ENCODE peak calls at places on chromosomes 5 and 9, in seven cellular contexts. B is IMR-90; I is prostate gland; J is aorta; C is CD8-positive, alpha-beta memory T cell; R is thoracic aorta; U is cardiac muscle cell. X is an unnamed sample. For H3K4me1, the result is how much of the 10 kb centered on the place peaks cover.

GRCh38 chr5:147403659-147404640 is 105.9 kb downstream of the DPYSL3 start:
- DNase-seq in U (peak), R (peak), C (no peak), B (peak), J (peak), I (peak), X (no peak)

GRCh38 chr5:96528262-96528661 is 95.2 kb upstream of the PCSK1 start:
- DNase-seq in R (no peak), J (no peak), B (no peak), C (no peak), I (no peak), U (no peak), X (no peak)

GRCh38 chr9:87497080-87497603 is 525 bp upstream of the DAPK1 start:
- DNase-seq in B (no peak), J (no peak), R (no peak), U (no peak), I (no peak), C (no peak), X (no peak)

GRCh38 chr9:33202552-33203300 is 35.6 kb upstream of the B4GALT1 start:
- DNase-seq in R (no peak), C (peak), U (peak), I (no peak), B (peak), J (peak), X (peak)

GRCh38 chr9:127407505-127407868 is 10.5 kb downstream of the SLC2A8 start:
- DNase-seq in J (no peak), B (no peak), C (no peak), R (no peak), U (peak), I (no peak), X (no peak)

GRCh38 chr9:653421-653820 is 188.1 kb upstream of the DMRT1 start:
- DNase-seq in C (no peak), B (no peak), R (no peak), I (no peak), U (no peak), J (no peak), X (no peak)

GRCh38 chr5:119578937-119579336 is 50.4 kb upstream of the FAM170A start:
- DNase-seq in R (no peak), B (peak), I (no peak), U (peak), C (no peak), J (no peak), X (no peak)

GRCh38 chr9:36486454-36486932 is 86.2 kb upstream of the MELK start:
- DNase-seq in R (no peak), C (no peak), J (no peak), I (peak), B (peak), U (no peak), X (no peak)

GRCh38 chr9:82202808-82203207 is 214.2 kb downstream of the SPATA31D1 start:
- DNase-seq in B (peak), C (no peak), R (no peak), I (no peak), U (peak), J (no peak), X (no peak)

GRCh38 chr9:91101598-91102168 is 260.0 kb downstream of the AUH start:
- DNase-seq in B (no peak), U (no peak), C (peak), I (no peak), R (no peak), J (no peak), X (peak)

GRCh38 chr5:159097461-159098284 is 2.0 kb downstream of the EBF1 start:
- DNase-seq in C (no peak), U (peak), R (no peak), B (peak), I (no peak), J (peak), X (no peak)

GRCh38 chr5:112068593-112068992 is 311.6 kb upstream of the NREP start:
- DNase-seq in U (no peak), C (no peak), B (no peak), J (no peak), R (no peak), I (no peak), X (no peak)

GRCh38 chr5:105659396-105659795 is 2011.3 kb downstream of the EFNA5 start:
- DNase-seq in I (no peak), C (no peak), B (no peak), J (no peak), R (no peak), U (no peak), X (no peak)

GRCh38 chr5:134227259-134227658 is 1.4 kb upstream of the PPP2CA start:
- DNase-seq in R (no peak), B (peak), U (no peak), I (no peak), C (no peak), J (no peak), X (no peak)

GRCh38 chr5:155735388-155735787 is 591.6 kb upstream of the SGCD start:
- DNase-seq in I (no peak), J (no peak), R (no peak), U (no peak), B (no peak), C (no peak), X (no peak)

GRCh38 chr9:137318976-137319375 is 16.9 kb upstream of the NRARP start:
- DNase-seq in J (peak), B (peak), I (no peak), R (no peak), C (no peak), U (no peak), X (peak)

GRCh38 chr9:137412431-137412830 is 10.5 kb downstream of the EXD3 start:
- DNase-seq in I (no peak), C (no peak), R (no peak), J (no peak), B (peak), U (peak), X (no peak)

GRCh38 chr5:118366429-118366828 is 621.9 kb downstream of the DTWD2 start:
- DNase-seq in U (no peak), J (no peak), C (no peak), B (no peak), R (no peak), I (no peak), X (no peak)

GRCh38 chr9:120536094-120536493 is 43.9 kb downstream of the CDK5RAP2 start:
- DNase-seq in I (no peak), C (no peak), J (no peak), U (no peak), B (no peak), R (no peak), X (no peak)

GRCh38 chr5:131563434-131564228 is 71.4 kb downstream of the RAPGEF6 start:
- DNase-seq in U (no peak), I (no peak), C (no peak), J (no peak), R (no peak), B (no peak), X (no peak)

GRCh38 chr9:88776717-88777497 is 214.4 kb upstream of the S1PR3 start:
- DNase-seq in R (no peak), J (no peak), U (peak), I (no peak), C (no peak), B (peak), X (no peak)

GRCh38 chr9:97109194-97109811 is 70.4 kb upstream of the CTSV start:
- DNase-seq in J (no peak), R (no peak), C (no peak), B (peak), I (peak), U (peak), X (peak)

GRCh38 chr9:127987103-127987614 is 6.4 kb upstream of the EEIG1 start:
- DNase-seq in B (no peak), R (no peak), I (no peak), U (no peak), J (no peak), C (no peak), X (peak)

GRCh38 chr5:77693913-77694312 is 55.4 kb upstream of the OTP start:
- DNase-seq in B (no peak), U (no peak), I (no peak), R (no peak), J (no peak), C (no peak), X (no peak)

GRCh38 chr5:37715957-37716356 is 123.9 kb downstream of the GDNF start:
- DNase-seq in R (no peak), I (no peak), J (no peak), B (peak), C (no peak), U (no peak), X (no peak)

GRCh38 chr9:16899611-16900010 is 29.1 kb upstream of the BNC2 start:
- DNase-seq in B (peak), C (no peak), J (no peak), U (no peak), I (no peak), R (no peak), X (no peak)

GRCh38 chr5:31270396-31270795 is 76.9 kb downstream of the CDH6 start:
- DNase-seq in J (no peak), I (no peak), B (peak), R (no peak), U (peak), C (no peak), X (no peak)

GRCh38 chr5:71811779-71812178 is 92.7 kb downstream of the CARTPT start:
- DNase-seq in U (no peak), J (no peak), C (no peak), R (no peak), B (no peak), I (no peak), X (no peak)

GRCh38 chr9:13860926-13861325 is 453.0 kb downstream of the NFIB start:
- DNase-seq in C (no peak), I (no peak), U (peak), J (no peak), B (no peak), R (no peak), X (no peak)

GRCh38 chr9:74172874-74173273 is 324.3 kb upstream of the RORB start:
- DNase-seq in R (no peak), U (no peak), I (no peak), C (no peak), J (no peak), B (no peak), X (no peak)

GRCh38 chr9:5574998-5575397 is 53.9 kb upstream of the RIC1 start:
- DNase-seq in J (no peak), U (no peak), R (no peak), I (no peak), B (no peak), C (no peak), X (no peak)

GRCh38 chr5:149551227-149552037 is at the start of gene CSNK1A1:
- DNase-seq in U (peak), B (peak), I (peak), C (peak), J (peak), R (peak), X (peak)

GRCh38 chr9:134062461-134063087 is 5.3 kb downstream of the BRD3 start:
- DNase-seq in I (no peak), R (no peak), B (no peak), U (no peak), C (no peak), J (no peak), X (no peak)

GRCh38 chr9:33148367-33149019 is 18.6 kb downstream of the B4GALT1 start:
- DNase-seq in J (peak), I (no peak), R (no peak), U (no peak), C (no peak), B (no peak), X (no peak)

GRCh38 chr9:114216081-114216480 is 60.7 kb downstream of the COL27A1 start:
- DNase-seq in J (peak), R (no peak), B (peak), C (no peak), U (peak), I (peak), X (peak)

GRCh38 chr5:168987540-168988300 is 313.2 kb downstream of the SLIT3 start:
- DNase-seq in B (peak), R (peak), J (peak), U (peak), C (peak), I (peak), X (peak)

GRCh38 chr5:172872997-172873491 is 39.0 kb downstream of the ERGIC1 start:
- DNase-seq in I (peak), B (peak), J (peak), R (no peak), U (peak), C (no peak), X (no peak)

GRCh38 chr5:65978251-65978650 is 51.9 kb downstream of the ERBIN start:
- DNase-seq in U (no peak), I (no peak), J (no peak), C (no peak), R (no peak), B (no peak), X (no peak)

GRCh38 chr5:172065431-172066065 is 59.1 kb upstream of the FBXW11 start:
- DNase-seq in U (peak), C (no peak), I (no peak), J (no peak), R (no peak), B (peak), X (no peak)

GRCh38 chr5:157306092-157306491 is 40.2 kb downstream of the CYFIP2 start:
- DNase-seq in C (no peak), R (no peak), I (no peak), B (no peak), U (no peak), J (no peak), X (no peak)
- H3K4me1 ChIP-seq in C (half or more), R (under half), I (under half), B (under half), U (under half), J (under half), X (under half)

GRCh38 chr9:130332384-130332926 is 66.9 kb downstream of the HMCN2 start:
- DNase-seq in B (no peak), J (no peak), U (no peak), R (no peak), I (no peak), C (no peak), X (no peak)
- H3K4me1 ChIP-seq in B (under half), J (under half), U (under half), R (under half), I (under half), C (under half), X (under half)

GRCh38 chr9:135344915-135345500 is 134.6 kb upstream of the PPP1R26 start:
- DNase-seq in U (no peak), B (no peak), R (no peak), I (no peak), J (no peak), C (no peak), X (no peak)

GRCh38 chr9:135343136-135343535 is 136.4 kb upstream of the PPP1R26 start:
- DNase-seq in R (no peak), C (no peak), B (no peak), J (peak), U (no peak), I (no peak), X (no peak)

GRCh38 chr9:135345775-135346433 is 133.7 kb upstream of the PPP1R26 start:
- DNase-seq in U (no peak), I (no peak), J (no peak), R (no peak), C (no peak), B (no peak), X (no peak)

GRCh38 chr9:135343733-135344522 is 135.7 kb upstream of the PPP1R26 start:
- DNase-seq in J (peak), R (no peak), B (peak), C (peak), I (peak), U (peak), X (peak)

GRCh38 chr9:135344523-135344901 is 135.1 kb upstream of the PPP1R26 start:
- DNase-seq in B (no peak), C (no peak), R (no peak), U (no peak), J (no peak), I (no peak), X (no peak)
- H3K4me1 ChIP-seq in B (under half), C (under half), R (under half), U (under half), J (under half), I (under half), X (under half)

GRCh38 chr5:175868996-175869638 is 2.3 kb upstream of the CPLX2 start:
- DNase-seq in R (no peak), I (no peak), J (no peak), U (no peak), C (no peak), B (no peak), X (no peak)

GRCh38 chr5:175867587-175868347 is 3.6 kb upstream of the CPLX2 start:
- DNase-seq in R (no peak), B (no peak), C (no peak), I (no peak), U (peak), J (no peak), X (no peak)

GRCh38 chr5:175868348-175868723 is 3.0 kb upstream of the CPLX2 start:
- DNase-seq in R (no peak), I (no peak), U (no peak), C (no peak), B (no peak), J (no peak), X (no peak)

GRCh38 chr5:175863316-175863715 is 8.1 kb upstream of the CPLX2 start:
- DNase-seq in J (no peak), I (no peak), R (no peak), C (no peak), B (no peak), U (no peak), X (no peak)

DNA sequence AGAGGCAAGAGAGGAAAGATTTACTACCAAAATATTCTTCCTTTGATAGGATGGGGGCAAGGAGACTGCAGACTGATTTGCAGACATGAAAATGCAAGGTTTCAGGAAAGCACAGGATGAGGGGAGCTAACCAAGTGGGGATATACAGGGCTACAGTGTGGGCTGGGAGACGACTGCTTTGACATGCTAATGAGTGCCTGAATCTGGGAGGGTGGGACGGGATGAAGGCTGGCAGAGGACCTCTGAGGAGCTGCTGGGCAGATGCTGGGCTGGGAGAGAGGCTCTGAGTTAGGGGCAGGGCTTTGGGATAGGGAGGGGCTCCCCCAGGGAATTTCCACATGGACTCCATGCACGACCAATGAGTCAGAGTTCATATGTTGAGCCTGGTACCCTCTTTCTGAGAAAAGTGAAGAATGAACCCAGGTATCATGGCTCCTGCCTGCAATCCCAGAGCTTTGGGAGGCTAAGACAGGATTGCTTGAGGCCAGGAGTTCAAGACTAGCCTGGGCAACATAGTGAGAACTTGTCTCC is 4.9 kb upstream of the CPLX2 start:
- DNase-seq in C (no peak), U (no peak), B (no peak), R (no peak), I (no peak), J (no peak), X (no peak)
- H3K4me1 ChIP-seq in C (under half), U (under half), B (under half), R (under half), I (under half), J (under half), X (under half)

DNA sequence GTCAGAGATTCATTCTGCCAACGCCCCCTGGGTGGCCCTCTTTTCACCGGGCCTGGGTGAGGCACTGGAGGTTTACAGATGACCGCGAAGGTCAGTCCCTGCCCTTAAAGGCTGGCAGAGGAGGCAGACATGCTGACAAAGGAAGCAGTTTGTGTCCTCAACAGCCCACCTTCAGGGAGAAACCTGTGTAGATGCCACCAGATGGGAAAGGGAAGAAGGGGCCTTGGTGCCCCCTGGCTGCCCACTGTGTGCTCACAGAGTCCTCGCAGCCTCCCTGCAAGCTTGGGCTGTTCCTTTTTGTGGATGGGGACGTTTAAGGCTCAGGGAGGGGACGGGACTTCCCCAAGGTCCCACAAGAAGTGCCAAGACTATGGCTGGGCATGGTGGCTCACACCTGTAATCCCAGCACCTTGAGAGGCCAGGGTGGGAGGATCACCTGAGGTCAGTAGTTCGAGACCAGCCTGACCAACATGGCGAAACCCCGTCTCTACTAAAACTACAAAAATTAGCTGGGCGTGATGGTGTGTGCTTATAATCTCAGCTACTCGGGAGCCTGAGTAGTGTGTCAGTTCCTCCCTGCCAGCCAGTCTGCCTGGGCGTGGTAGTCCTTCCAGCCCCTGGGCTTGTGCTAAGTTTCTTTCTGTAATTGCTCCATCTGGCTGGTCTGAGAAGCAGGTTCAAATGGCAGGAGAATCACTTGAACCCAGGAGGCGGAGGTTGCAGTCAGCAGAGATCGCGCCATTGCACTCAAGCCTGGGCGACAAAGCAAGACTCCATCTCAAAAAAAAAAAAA is 36.2 kb downstream of the NEK6 start:
- DNase-seq in R (no peak), B (no peak), J (no peak), I (no peak), C (no peak), U (no peak), X (no peak)
- H3K4me1 ChIP-seq in R (half or more), B (half or more), J (under half), I (under half), C (under half), U (under half), X (half or more)

DNA sequence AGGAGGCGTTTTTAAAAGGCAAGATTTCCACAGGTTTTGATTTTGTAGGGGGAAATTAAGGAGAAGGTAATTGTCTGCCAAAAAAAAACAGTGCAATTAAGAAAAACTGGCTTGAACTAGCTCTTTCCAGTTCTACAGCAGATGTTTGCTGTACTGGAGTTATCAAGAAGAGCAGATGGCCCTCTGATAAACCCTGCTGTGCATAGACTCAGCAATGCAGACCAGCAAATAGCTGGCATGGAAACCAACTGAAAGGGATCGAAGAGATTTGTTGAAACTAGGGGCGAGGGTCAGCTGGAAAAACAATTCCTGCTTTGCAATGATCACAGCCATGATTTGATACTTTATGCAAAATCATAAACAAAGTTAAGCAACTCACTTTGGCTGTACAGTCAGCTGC is 17.8 kb upstream of the BHMT start:
- DNase-seq in U (no peak), C (no peak), R (no peak), B (no peak), J (no peak), I (no peak), X (no peak)
- H3K4me1 ChIP-seq in U (under half), C (under half), R (under half), B (under half), J (under half), I (under half), X (under half)

DNA sequence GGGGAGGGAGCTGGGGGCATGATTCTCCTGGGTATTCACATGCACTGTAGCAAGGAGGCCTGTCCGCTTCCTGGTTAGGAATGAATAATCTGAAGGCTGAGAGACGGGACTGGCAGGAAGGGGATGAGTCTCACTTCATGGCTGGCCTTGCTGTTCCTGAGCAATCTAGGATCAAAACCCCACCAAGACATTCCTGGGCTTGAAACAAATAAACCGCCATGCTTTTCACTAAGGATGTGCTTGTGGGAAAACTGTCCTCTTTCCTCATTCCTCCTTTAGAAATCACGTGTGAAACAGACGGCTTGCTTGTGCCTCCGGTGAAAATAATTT is 132.8 kb downstream of the MACROH2A1 start:
- DNase-seq in B (no peak), J (no peak), C (no peak), R (no peak), U (no peak), I (no peak), X (no peak)
- H3K4me1 ChIP-seq in B (under half), J (under half), C (under half), R (under half), U (under half), I (under half), X (under half)